ENCODE peak calls at places on chromosomes 6 and 20, in four cellular contexts. R, K, O and T are unnamed samples.

GRCh38 chr20:443223-443793 is 19.0 kb downstream of the TBC1D20 start:
- DNase-seq in O (no peak), K (no peak), R (no peak), T (no peak)

GRCh38 chr6:12572884-12573824 is 143.4 kb upstream of the PHACTR1 start:
- DNase-seq in R (no peak), K (peak), O (peak), T (peak)

GRCh38 chr6:126937426-126937825 is 181.0 kb upstream of the RSPO3 start:
- DNase-seq in K (peak), R (no peak), O (peak), T (peak)

GRCh38 chr6:158879180-158879579 is 60.0 kb upstream of the EZR start:
- DNase-seq in R (no peak), K (no peak), O (peak), T (no peak)

GRCh38 chr6:82984720-82985119 is 80.9 kb downstream of the UBE3D start:
- DNase-seq in R (no peak), K (no peak), O (no peak), T (no peak)

GRCh38 chr6:137105375-137105774 is 60.6 kb upstream of the IL20RA start:
- DNase-seq in K (no peak), O (no peak), R (no peak), T (no peak)

GRCh38 chr20:59006864-59007757 is at the start of gene CTSZ:
- DNase-seq in K (peak), R (peak), O (peak), T (peak)

GRCh38 chr20:40393680-40394079 is 295.4 kb downstream of the MAFB start:
- DNase-seq in R (no peak), K (no peak), O (no peak), T (no peak)

GRCh38 chr6:97175806-97176205 is 107.2 kb downstream of the MMS22L start:
- DNase-seq in K (no peak), R (no peak), O (no peak), T (no peak)

GRCh38 chr20:1816384-1817381 is 78.5 kb upstream of the SIRPA start:
- DNase-seq in R (no peak), O (peak), K (no peak), T (peak)

GRCh38 chr6:4374231-4374630 is 238.9 kb upstream of the ECI2 start:
- DNase-seq in O (no peak), K (no peak), R (no peak), T (no peak)

GRCh38 chr20:44592366-44592765 is 10.0 kb downstream of the PKIG start:
- DNase-seq in K (no peak), O (no peak), R (no peak), T (no peak)

GRCh38 chr6:157962601-157963084 is 19.0 kb upstream of the SYNJ2 start:
- DNase-seq in R (no peak), O (no peak), K (peak), T (peak)

GRCh38 chr6:167044696-167045095 is 45.5 kb downstream of the CEP43 start:
- DNase-seq in O (peak), R (no peak), K (peak), T (peak)

GRCh38 chr6:42367353-42368011 is 84.2 kb downstream of the TRERF1 start:
- DNase-seq in R (no peak), O (no peak), K (peak), T (peak)

GRCh38 chr6:52415917-52416628 is 4.1 kb upstream of the EFHC1 start:
- DNase-seq in K (peak), R (no peak), O (peak), T (peak)

GRCh38 chr6:56204134-56204533 is 43.2 kb downstream of the COL21A1 start:
- DNase-seq in O (no peak), K (no peak), R (no peak), T (no peak)

GRCh38 chr20:43914286-43914685 is 366 bp upstream of the TOX2 start:
- DNase-seq in R (no peak), O (peak), K (no peak), T (no peak)

GRCh38 chr6:45532626-45533258 is 155.0 kb upstream of the SUPT3H start:
- DNase-seq in R (no peak), O (peak), K (peak), T (peak)
- H3K9ac ChIP-seq in R (no peak), O (peak), K (no peak), T (peak)

DNA sequence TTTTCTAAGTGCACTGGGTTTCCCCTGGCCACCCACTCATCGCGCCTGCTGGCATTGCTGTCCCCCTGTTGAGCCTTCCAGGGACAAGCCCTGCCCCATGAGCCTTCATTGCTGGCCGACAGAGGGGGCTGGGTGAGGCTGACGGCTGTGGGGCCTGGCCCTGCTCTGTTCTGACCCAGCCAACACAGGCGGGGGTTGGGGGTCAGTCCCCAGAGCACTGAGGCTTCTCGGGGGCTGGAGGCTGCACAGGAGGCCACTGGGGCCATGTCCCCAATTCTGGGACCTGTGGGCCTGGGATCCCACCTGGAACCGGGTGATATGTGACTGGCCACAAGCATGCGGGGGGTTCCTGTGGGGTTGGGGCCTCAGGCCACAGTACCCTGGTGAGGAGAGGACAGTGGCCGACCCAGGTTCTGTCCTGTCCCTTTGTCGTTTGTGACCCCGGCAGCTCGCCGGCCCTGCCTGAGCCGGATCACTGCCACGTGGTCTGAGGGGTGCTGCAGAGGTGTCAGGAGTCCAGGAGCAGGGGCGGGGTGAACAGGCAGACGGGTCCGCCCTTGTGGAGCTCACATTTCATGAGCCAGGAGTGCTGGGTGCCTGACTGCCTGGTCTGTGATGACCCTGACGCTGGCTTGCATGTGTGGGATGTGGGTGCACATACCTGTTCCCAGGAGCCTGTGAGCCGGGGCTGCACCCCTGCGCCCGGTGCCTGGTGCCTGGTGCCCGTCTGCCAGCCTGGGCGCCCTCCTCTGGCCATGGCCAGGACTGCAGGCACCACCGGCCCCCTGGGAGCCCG is 2.1 kb upstream of the COL20A1 start:
- DNase-seq in O (peak), R (peak), K (peak), T (peak)
- H3K9ac ChIP-seq in O (no peak), R (peak), K (no peak), T (no peak)

GRCh38 chr20:16040742-16041141 is 532.5 kb downstream of the KIF16B start:
- DNase-seq in R (no peak), K (no peak), O (no peak), T (no peak)
- H3K9ac ChIP-seq in R (no peak), K (no peak), O (no peak), T (no peak)

DNA sequence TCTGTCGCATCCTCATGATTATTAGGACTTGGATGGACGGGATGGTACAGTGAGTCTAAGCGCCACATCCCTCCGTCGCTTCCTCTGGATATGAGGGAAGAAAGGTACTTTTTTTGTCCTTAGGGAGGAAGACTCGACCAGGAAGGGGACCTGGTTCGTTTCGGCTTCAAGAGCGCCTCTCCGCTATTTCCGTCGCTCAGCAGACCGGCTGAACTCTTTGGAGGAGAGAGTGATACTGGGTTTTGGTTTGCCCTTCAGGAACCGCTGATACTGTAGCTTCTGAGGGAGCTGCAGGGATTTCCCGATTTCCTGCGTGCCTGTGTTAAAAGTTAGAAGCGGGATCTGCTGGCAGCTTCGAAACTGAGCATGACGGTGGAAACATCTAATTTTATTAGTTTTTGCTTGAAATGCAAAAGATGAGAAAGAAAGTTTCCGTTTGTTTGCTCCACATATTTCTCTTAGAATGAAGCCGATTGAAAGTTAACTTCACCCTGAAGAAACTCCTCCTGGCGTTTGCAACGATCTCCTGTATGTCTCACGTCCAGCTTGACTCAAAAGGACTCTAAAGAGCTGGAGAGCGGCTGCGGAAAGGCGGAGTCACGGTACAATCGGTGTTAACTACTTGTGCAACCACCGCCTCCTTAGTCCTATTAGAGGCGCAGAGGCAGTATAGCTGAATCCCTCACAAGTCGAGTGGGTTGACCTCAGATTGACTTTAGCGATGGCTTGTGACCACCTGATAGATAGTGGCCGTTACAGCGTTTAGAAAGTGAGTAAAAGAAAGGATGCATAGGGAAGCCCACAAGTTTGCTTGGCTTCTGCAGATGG is 129.4 kb downstream of the TRIM27 start:
- DNase-seq in R (no peak), K (peak), O (peak), T (peak)
- H3K9ac ChIP-seq in R (no peak), K (no peak), O (peak), T (peak)

DNA sequence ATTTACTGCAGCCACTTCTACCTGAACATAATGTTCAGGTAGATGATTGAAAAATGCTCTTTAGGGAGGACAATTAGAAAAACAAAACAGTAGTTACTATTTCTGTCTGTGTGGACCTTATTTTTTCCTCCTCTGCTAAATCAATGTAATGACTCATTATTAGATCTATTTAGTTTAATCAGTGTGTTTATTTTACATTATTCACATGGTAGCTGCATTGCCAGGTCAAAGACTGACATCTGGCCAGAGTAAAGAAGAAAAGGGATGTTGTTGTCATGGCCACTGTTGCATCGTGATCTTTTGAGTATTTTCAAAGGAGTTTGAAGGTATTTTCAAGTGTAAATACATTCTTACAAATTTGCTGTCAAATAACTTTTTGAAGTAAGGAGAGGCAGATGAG is 5.9 kb downstream of the CMTR1 start:
- DNase-seq in O (no peak), R (no peak), K (peak), T (no peak)
- H3K9ac ChIP-seq in O (no peak), R (no peak), K (no peak), T (no peak)

DNA sequence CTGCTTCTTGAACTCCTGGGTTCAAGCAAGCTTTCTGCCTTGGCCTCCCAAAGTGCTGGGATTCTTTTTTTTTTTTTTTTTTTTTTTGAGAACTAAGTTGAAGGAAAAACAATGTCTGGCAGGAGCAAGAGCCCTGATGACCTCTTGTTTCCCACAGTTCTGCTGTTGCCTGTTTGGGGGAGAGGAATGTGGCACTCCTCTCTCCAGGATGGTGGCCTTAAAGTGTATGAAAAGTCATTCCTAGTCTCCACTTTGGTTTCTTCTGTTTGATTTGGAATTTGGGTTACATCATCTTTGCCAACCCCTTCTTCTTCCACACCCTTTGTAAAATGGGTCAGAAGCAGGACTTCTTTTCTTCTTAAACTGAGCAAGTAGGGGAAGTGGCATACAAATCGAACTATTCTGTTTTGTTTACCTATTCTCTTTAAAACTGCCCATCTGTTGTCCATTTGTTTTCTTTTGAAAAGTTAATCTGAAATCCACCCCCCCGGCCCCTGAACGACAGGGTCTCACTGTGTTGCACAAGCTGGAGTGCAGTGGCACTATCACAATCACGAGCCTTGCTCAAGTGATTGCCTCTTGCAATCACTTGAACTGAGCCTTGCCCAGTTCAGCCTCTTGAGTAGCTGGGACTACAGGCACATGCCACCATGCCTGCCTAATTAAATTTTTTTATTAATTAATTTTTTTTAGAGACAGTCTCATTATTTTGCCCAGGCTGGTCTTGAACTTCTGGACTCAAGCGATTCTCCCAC is 11.3 kb downstream of the CARMIL1 start:
- DNase-seq in K (no peak), R (no peak), O (no peak), T (no peak)
- H3K9ac ChIP-seq in K (no peak), R (no peak), O (no peak), T (peak)

DNA sequence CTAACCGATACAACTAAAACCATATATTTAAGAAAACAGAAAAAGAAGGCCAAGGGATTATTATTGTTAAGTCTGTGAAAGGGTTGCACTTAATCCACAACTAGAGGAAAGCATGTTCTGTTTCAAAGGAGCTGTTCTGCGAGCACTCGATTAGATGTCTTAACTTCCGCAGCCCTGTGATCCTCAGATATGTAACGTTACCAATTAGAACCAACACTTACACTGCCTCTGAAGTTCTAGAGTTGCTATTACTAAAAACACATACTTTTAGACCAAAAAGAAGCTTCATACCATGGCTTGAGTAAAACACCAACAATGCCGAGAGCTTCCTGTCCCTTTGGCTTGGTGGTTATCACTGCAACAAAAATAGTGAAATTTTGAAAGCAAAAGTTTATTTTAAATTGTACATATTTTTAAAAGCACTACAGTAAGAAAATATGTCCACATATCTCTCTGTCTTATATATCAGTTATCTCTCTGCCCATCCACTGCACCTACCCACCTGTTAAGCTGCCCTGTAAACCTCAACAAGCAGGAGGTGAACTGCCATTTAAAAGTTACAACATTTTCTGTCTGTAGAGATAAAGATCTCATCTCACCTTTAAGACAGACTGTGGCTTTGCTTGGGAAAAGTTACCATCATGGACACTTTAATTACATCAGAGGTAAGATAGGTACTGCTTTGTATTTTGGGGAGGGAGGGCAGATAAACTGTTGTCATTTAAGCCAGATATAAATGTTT is 7.1 kb upstream of the DUSP22 start:
- DNase-seq in O (no peak), R (no peak), K (no peak), T (no peak)
- H3K9ac ChIP-seq in O (no peak), R (no peak), K (no peak), T (no peak)

GRCh38 chr6:36766649-36766945 is 69.0 kb downstream of the RAB44 start:
- DNase-seq in O (no peak), R (no peak), K (no peak), T (no peak)
- H3K9ac ChIP-seq in O (no peak), R (no peak), K (no peak), T (no peak)